ENCODE peak calls at places on chromosomes 3 and 15, in four cellular contexts. W is cardiac muscle cell, T is dorsolateral prefrontal cortex, A is colonic mucosa. S is an unnamed sample.

GRCh38 chr3:84978833-84979232 is 20.0 kb downstream of the CADM2 start:
- DNase-seq in W (no peak), T (no peak), A (no peak), S (no peak)

GRCh38 chr3:23041918-23042696 is 161.0 kb upstream of the UBE2E2 start:
- DNase-seq in A (no peak), T (no peak), W (peak), S (peak)

GRCh38 chr15:29676961-29677402 is 145.3 kb downstream of the TJP1 start:
- DNase-seq in A (no peak), W (peak), T (no peak), S (no peak)

GRCh38 chr15:34953851-34954250 is 15.7 kb downstream of the AQR start:
- DNase-seq in A (no peak), T (no peak), W (no peak), S (no peak)

GRCh38 chr3:167251678-167252077 is 128.4 kb downstream of the ZBBX start:
- DNase-seq in T (no peak), A (no peak), W (no peak), S (no peak)

GRCh38 chr15:52178765-52179164 is 12.4 kb downstream of the GNB5 start:
- DNase-seq in T (no peak), A (peak), W (peak), S (peak)

GRCh38 chr15:68528891-68529290 is 49.9 kb upstream of the CORO2B start:
- DNase-seq in W (peak), T (no peak), A (no peak), S (no peak)

GRCh38 chr3:177979684-177980083 is 556.6 kb upstream of the KCNMB2 start:
- DNase-seq in T (no peak), W (no peak), A (no peak), S (no peak)

GRCh38 chr15:78216276-78217229 is 17.8 kb downstream of the ACSBG1 start:
- DNase-seq in W (peak), A (peak), T (no peak), S (peak)

GRCh38 chr3:106699093-106699492 is 678.1 kb upstream of the CCDC54 start:
- DNase-seq in T (no peak), W (no peak), A (no peak), S (no peak)

GRCh38 chr3:148513066-148513671 is 184.5 kb upstream of the AGTR1 start:
- DNase-seq in W (peak), A (no peak), T (no peak), S (no peak)

GRCh38 chr3:17041009-17041408 is 156.3 kb downstream of the PLCL2 start:
- DNase-seq in T (no peak), A (no peak), W (no peak), S (no peak)

GRCh38 chr3:179681492-179682263 is 28.8 kb downstream of the USP13 start:
- DNase-seq in W (peak), A (no peak), T (no peak), S (no peak)

GRCh38 chr15:96360581-96361308 is 30.2 kb downstream of the NR2F2 start:
- DNase-seq in T (no peak), A (no peak), W (no peak), S (no peak)

GRCh38 chr3:145698252-145698651 is 462.7 kb downstream of the PLOD2 start:
- DNase-seq in W (peak), T (no peak), A (no peak), S (no peak)

GRCh38 chr15:88906130-88906529 is 7.0 kb downstream of the MFGE8 start:
- DNase-seq in A (no peak), T (no peak), W (no peak), S (no peak)

GRCh38 chr15:59993041-59993750 is 10.9 kb upstream of the FOXB1 start:
- DNase-seq in A (no peak), T (no peak), W (no peak), S (no peak)

GRCh38 chr3:98952404-98952803 is 50.9 kb upstream of the DCBLD2 start:
- DNase-seq in W (no peak), A (no peak), T (no peak), S (no peak)

GRCh38 chr3:70053293-70053692 is 53.8 kb downstream of the SAMMSON start:
- DNase-seq in T (no peak), W (no peak), A (no peak), S (no peak)

GRCh38 chr3:135896613-135897012 is 68.9 kb upstream of the PPP2R3A start:
- DNase-seq in W (peak), A (no peak), T (no peak), S (no peak)

GRCh38 chr15:35379972-35380371 is 166.0 kb downstream of the DPH6 start:
- DNase-seq in T (no peak), A (no peak), W (no peak), S (no peak)

GRCh38 chr15:101318810-101319200 is 23.8 kb upstream of the SNRPA1 start:
- DNase-seq in T (no peak), W (no peak), A (no peak), S (no peak)

GRCh38 chr3:154151969-154152368 is 30.8 kb downstream of the ARHGEF26 start:
- DNase-seq in A (no peak), W (peak), T (no peak), S (no peak)

GRCh38 chr3:54936561-54936960 is 8.7 kb upstream of the LRTM1 start:
- DNase-seq in W (peak), T (no peak), A (no peak), S (no peak)

GRCh38 chr15:96122077-96123027 is 208.1 kb upstream of the NR2F2 start:
- DNase-seq in W (no peak), T (no peak), A (no peak), S (peak)

GRCh38 chr3:42843730-42844713 is 31.7 kb downstream of the CYP8B1 start:
- DNase-seq in T (no peak), W (peak), A (no peak), S (no peak)

GRCh38 chr15:99430881-99431401 is 134.8 kb upstream of the MEF2A start:
- DNase-seq in T (peak), A (no peak), W (no peak), S (no peak)

GRCh38 chr3:19866751-19867347 is 67.2 kb downstream of the EFHB start:
- DNase-seq in A (peak), W (peak), T (no peak), S (peak)

GRCh38 chr3:133595341-133595740 is 21.9 kb downstream of the CDV3 start:
- DNase-seq in A (no peak), W (no peak), T (no peak), S (peak)

GRCh38 chr15:60390931-60391501 is 6.8 kb downstream of the ANXA2 start:
- DNase-seq in T (no peak), W (peak), A (peak), S (peak)

GRCh38 chr3:67940200-67940952 is 286.0 kb upstream of the SUCLG2 start:
- DNase-seq in A (no peak), T (no peak), W (no peak), S (no peak)

GRCh38 chr3:21942328-21942727 is 191.3 kb upstream of the ZNF385D start:
- DNase-seq in A (no peak), T (no peak), W (peak), S (no peak)

GRCh38 chr15:63852407-63852806 is 18.7 kb upstream of the HERC1 start:
- DNase-seq in T (no peak), W (no peak), A (no peak), S (no peak)

GRCh38 chr15:52448010-52448890 is 80.4 kb downstream of the MYO5A start:
- DNase-seq in A (no peak), W (no peak), T (no peak), S (no peak)

GRCh38 chr15:73682597-73683090 is 1.5 kb upstream of the CD276 start:
- DNase-seq in W (no peak), T (no peak), A (no peak), S (no peak)

GRCh38 chr15:68655686-68656437 is 77.1 kb downstream of the CORO2B start:
- DNase-seq in T (peak), A (no peak), W (no peak), S (no peak)

GRCh38 chr15:91873133-91873526 is 19.6 kb downstream of the SLCO3A1 start:
- DNase-seq in A (no peak), T (no peak), W (no peak), S (no peak)

DNA sequence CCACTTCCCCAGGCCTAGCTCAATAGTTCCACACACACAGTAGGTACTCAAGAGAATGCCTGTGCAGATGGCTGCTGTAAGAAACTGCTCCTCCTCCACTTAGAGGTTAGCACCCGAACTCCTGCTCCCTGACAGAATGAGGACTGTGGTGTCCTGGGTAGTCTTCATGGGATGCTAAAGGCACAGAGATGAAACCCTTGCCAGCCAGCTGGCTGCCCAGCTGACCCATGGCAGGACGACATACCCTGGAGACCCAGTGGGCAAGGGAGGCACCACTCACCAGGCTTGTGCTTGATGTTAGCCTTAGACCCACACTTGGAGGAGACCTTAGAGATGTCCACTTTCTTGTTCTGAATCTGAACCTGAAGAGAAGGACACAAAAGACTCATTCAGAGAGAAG is 54.2 kb downstream of the DHX30 start:
- DNase-seq in A (no peak), W (no peak), T (no peak), S (no peak)
- H3K27ac ChIP-seq in A (no peak), W (no peak), T (no peak), S (peak)

GRCh38 chr3:188049890-188050530 is 103.9 kb upstream of the LPP start:
- DNase-seq in A (no peak), W (no peak), T (no peak), S (no peak)

GRCh38 chr3:188051801-188052228 is 102.1 kb upstream of the LPP start:
- DNase-seq in T (peak), A (peak), W (peak), S (no peak)

GRCh38 chr3:188052966-188053340 is 101.0 kb upstream of the LPP start:
- DNase-seq in T (no peak), W (peak), A (no peak), S (no peak)

GRCh38 chr3:188053710-188054379 is 100.1 kb upstream of the LPP start:
- DNase-seq in A (no peak), W (no peak), T (no peak), S (no peak)

GRCh38 chr3:188052229-188052965 is 101.6 kb upstream of the LPP start:
- DNase-seq in A (peak), W (peak), T (peak), S (no peak)
- TF ChIP-seq CTCF in A (no peak), W (peak), T (peak), S (no peak)

DNA sequence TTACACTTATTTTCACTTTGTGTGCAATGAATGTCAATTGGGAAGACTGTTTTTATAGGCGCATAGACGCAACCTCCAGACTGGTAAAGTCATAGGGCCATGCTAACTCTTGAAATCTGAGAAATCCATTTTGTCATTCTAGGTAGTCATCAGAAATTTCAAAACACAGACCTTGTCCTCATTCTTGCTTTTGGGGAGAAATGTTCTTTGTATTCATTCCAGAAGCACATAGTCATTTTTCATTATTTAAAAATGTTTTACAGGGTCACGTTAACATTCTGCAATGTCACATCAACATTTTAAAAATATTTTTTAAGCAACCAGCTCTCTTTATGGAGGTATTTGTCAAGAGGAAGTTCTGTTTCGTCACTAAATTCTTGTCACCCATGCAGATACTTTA is 898.4 kb downstream of the PDCD6IP start:
- DNase-seq in A (no peak), W (no peak), T (no peak), S (no peak)
- H3K27ac ChIP-seq in A (no peak), W (no peak), T (no peak), S (no peak)

DNA sequence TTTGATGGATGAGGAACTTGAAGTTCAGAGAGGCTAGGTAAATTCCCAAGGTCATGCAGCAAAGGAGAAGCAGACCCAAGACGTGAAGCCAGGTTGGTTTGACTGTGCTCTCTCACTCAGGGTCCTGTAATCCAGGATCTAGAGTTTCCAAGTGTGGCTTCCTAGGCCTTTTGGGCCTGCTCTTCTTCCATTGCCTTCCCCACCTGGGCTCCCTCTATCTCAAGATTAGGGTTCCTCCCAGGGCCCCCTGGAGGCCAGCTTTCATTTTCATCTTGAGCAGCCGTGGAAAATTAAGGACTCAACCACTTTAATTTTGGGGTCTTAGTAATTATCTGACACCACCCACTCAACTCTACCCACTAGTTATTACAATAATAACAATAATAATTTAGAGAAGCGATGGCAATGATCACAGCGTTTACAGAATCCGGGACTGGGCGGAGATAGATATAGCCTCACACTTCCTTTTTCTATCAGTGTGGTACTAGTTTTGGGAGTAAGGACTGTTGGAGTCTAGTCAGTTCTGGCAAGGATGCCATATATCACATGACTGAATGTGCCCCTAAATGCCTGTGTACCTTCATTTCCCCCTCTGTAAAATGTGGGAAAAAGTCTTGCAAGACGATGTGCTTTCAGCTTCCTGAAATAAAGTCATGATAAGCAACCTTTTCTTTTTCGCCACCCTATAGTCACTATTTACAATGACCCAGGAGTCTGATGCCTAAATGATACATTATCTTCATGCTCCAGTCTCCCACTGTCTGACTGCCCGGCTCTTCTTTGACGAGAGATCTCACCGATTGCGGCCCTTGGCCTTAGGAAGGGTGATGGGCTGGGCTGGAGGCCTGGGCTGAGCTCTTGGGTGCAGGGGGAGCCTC is 30.2 kb upstream of the MAGEF1 start:
- DNase-seq in A (no peak), T (peak), W (no peak), S (no peak)
- TF ChIP-seq CTCF in A (no peak), T (no peak), W (no peak), S (no peak)

GRCh38 chr3:169100616-169101015 is 562.9 kb downstream of the MECOM start:
- DNase-seq in A (no peak), W (no peak), T (no peak), S (no peak)

GRCh38 chr3:169103941-169104340 is 559.6 kb downstream of the MECOM start:
- DNase-seq in W (no peak), A (no peak), T (no peak), S (no peak)

GRCh38 chr3:169104972-169105371 is 558.5 kb downstream of the MECOM start:
- DNase-seq in W (peak), T (no peak), A (no peak), S (no peak)

GRCh38 chr3:169106662-169107061 is 556.9 kb downstream of the MECOM start:
- DNase-seq in A (no peak), T (no peak), W (peak), S (no peak)

DNA sequence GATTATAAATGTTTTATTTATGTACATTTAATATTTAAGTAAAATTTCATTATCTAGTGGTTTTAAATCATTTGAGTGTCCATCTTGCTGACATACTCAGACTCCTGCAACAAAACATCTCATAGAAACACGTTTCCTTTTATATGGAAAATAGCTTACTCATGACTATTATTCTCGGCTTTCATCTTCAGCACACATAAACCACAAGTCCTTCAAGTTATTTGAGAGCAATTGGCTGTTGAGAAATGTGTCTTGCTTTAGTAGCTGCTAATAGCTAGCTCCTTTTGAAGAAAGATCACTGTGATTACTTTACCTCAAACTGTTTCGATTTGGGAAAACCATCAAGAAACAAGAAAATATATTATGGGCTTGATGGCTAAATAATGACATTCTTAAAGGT is 559.0 kb downstream of the MECOM start:
- DNase-seq in A (no peak), W (peak), T (no peak), S (peak)
- H3K27ac ChIP-seq in A (no peak), W (no peak), T (no peak), S (no peak)

GRCh38 chr3:47517937-47518336 is 4.4 kb upstream of the ELP6 start:
- DNase-seq in A (no peak), W (no peak), T (no peak), S (no peak)

GRCh38 chr3:47515864-47516319 is 2.4 kb upstream of the ELP6 start:
- DNase-seq in T (no peak), A (no peak), W (no peak), S (no peak)

GRCh38 chr3:47515100-47515499 is 1.6 kb upstream of the ELP6 start:
- DNase-seq in T (no peak), W (no peak), A (no peak), S (no peak)

GRCh38 chr3:47512416-47513124 is 942 bp downstream of the ELP6 start:
- DNase-seq in T (peak), A (peak), W (peak), S (no peak)

GRCh38 chr3:47513125-47513929 is at the start of gene ELP6:
- DNase-seq in W (peak), T (peak), A (peak), S (peak)
- TF ChIP-seq CTCF in W (peak), T (peak), A (peak), S (peak)

GRCh38 chr3:32836601-32837000 is 18.8 kb downstream of the TRIM71 start:
- DNase-seq in T (no peak), W (no peak), A (no peak), S (no peak)

GRCh38 chr3:32839714-32840085 is 21.9 kb downstream of the TRIM71 start:
- DNase-seq in T (no peak), A (no peak), W (no peak), S (no peak)

GRCh38 chr3:32835943-32836342 is 18.1 kb downstream of the TRIM71 start:
- DNase-seq in T (no peak), A (no peak), W (no peak), S (no peak)

GRCh38 chr3:32837366-32837765 is 19.6 kb downstream of the TRIM71 start:
- DNase-seq in T (no peak), W (no peak), A (no peak), S (no peak)

GRCh38 chr3:32837789-32838188 is 20.0 kb downstream of the TRIM71 start:
- DNase-seq in A (no peak), T (no peak), W (no peak), S (no peak)
- H3K27ac ChIP-seq in A (no peak), T (no peak), W (no peak), S (no peak)

GRCh38 chr15:25846377-25846776 is 16.8 kb downstream of the ATP10A start:
- DNase-seq in A (no peak), T (no peak), W (no peak), S (no peak)
- TF ChIP-seq CTCF in A (no peak), T (no peak), W (no peak), S (no peak)

S was measured in RWPE1.